ENCODE peak calls at places on chromosomes 7 and 10, in nine cellular contexts. D is mammary epithelial cell, R is cardiac muscle cell, S is SK-N-SH, B is AG04449, A is fibroblast of lung, G is spleen, C is GM06990, X is BJ. P is an unnamed sample.
A peak's percentile ranks its signal among the peaks of the same experiment; 100 is the strongest.

GRCh38 chr10:62501547-62501946 is 127.4 kb downstream of the ZNF365 start:
- DNase-seq in G (no peak), S (no peak), R (no peak), A (peak; percentile 37), C (no peak), D (peak; percentile 80), B (no peak), X (no peak), P (no peak)

GRCh38 chr10:46531737-46532136 is 24.7 kb downstream of the GPRIN2 start:
- DNase-seq in A (no peak), G (no peak), S (no peak), B (no peak), D (no peak), C (no peak), X (no peak), R (no peak), P (no peak)

GRCh38 chr10:49746626-49747302 is 15.4 kb downstream of the OGDHL start:
- DNase-seq in X (no peak), C (no peak), A (no peak), B (no peak), S (no peak), D (no peak), G (peak; percentile 67), R (no peak), P (no peak)

GRCh38 chr7:95180-95862 is 97.0 kb upstream of the FAM20C start:
- DNase-seq in X (no peak), A (no peak), R (no peak), S (no peak), G (no peak), D (peak; percentile 74), C (no peak), B (no peak), P (no peak)

GRCh38 chr10:62726142-62726541 is 78.4 kb upstream of the ADO start:
- DNase-seq in G (no peak), C (peak; percentile 36), R (no peak), A (no peak), S (no peak), D (peak; percentile 8), X (no peak), B (no peak), P (peak; percentile 73)

GRCh38 chr10:109866995-109867635 is 56.2 kb downstream of the XPNPEP1 start:
- DNase-seq in A (no peak), B (no peak), X (no peak), S (no peak), R (no peak), D (no peak), G (no peak), C (no peak), P (no peak)

GRCh38 chr10:63887026-63887589 is 365.9 kb downstream of the REEP3 start:
- DNase-seq in R (no peak), G (no peak), B (no peak), A (no peak), D (no peak), S (no peak), X (no peak), C (peak; percentile 3), P (no peak)

GRCh38 chr10:48451969-48452878 is 145.7 kb downstream of the MAPK8 start:
- DNase-seq in R (no peak), A (no peak), S (no peak), D (no peak), X (no peak), C (no peak), G (peak; percentile 35), B (no peak), P (no peak)

GRCh38 chr7:92179393-92179924 is 517 bp upstream of the LRRD1 start:
- DNase-seq in S (no peak), C (peak; percentile 5), A (no peak), X (no peak), B (no peak), G (no peak), R (no peak), D (no peak), P (no peak)

GRCh38 chr10:3330687-3331086 is 158.1 kb upstream of the PITRM1 start:
- DNase-seq in S (no peak), X (no peak), G (peak; percentile 63), R (no peak), C (no peak), A (peak; percentile 79), D (peak; percentile 85), B (no peak), P (no peak)

GRCh38 chr10:5873515-5873995 is 16.1 kb downstream of the ANKRD16 start:
- DNase-seq in A (peak; percentile 65), X (peak; percentile 25), B (no peak), R (peak; percentile 71), D (peak; percentile 57), S (peak; percentile 81), C (peak; percentile 50), G (no peak), P (no peak)

GRCh38 chr10:6920072-6921019 is 340.3 kb upstream of the PRKCQ start:
- DNase-seq in A (peak; percentile 73), C (peak; percentile 52), G (peak; percentile 94), S (peak; percentile 71), X (no peak), R (peak; percentile 83), B (no peak), D (peak; percentile 48), P (no peak)

GRCh38 chr10:128263891-128264688 is 137.9 kb upstream of the MKI67 start:
- DNase-seq in R (peak; percentile 84), X (no peak), S (peak; percentile 68), B (no peak), G (no peak), D (peak; percentile 16), C (no peak), A (peak; percentile 50), P (no peak)

GRCh38 chr10:30155401-30155800 is 96.0 kb upstream of the JCAD start:
- DNase-seq in A (no peak), X (no peak), D (no peak), B (no peak), C (peak; percentile 10), G (no peak), R (no peak), S (no peak), P (no peak)

GRCh38 chr7:70267381-70267780 is 669.1 kb downstream of the AUTS2 start:
- DNase-seq in X (no peak), B (no peak), A (no peak), C (no peak), R (peak; percentile 43), D (no peak), G (no peak), S (peak; percentile 12), P (no peak)

GRCh38 chr7:152354061-152354460 is 81.7 kb downstream of the KMT2C start:
- DNase-seq in A (no peak), C (no peak), S (no peak), X (no peak), B (no peak), R (no peak), G (no peak), D (no peak), P (no peak)

GRCh38 chr10:132165416-132165980 is 21.2 kb upstream of the DPYSL4 start:
- DNase-seq in D (no peak), C (no peak), G (peak; percentile 61), X (no peak), S (no peak), B (no peak), R (no peak), A (no peak), P (no peak)

GRCh38 chr10:49284356-49284755 is 14.6 kb upstream of the C10orf71 start:
- DNase-seq in B (no peak), S (no peak), X (no peak), C (no peak), A (no peak), R (no peak), G (no peak), D (no peak), P (no peak)

GRCh38 chr10:11824376-11824775 is 1.2 kb downstream of the PROSER2 start:
- DNase-seq in X (no peak), G (no peak), B (no peak), A (peak; percentile 22), D (peak; percentile 23), S (no peak), C (no peak), R (no peak), P (no peak)

GRCh38 chr10:11822031-11822756 is 962 bp upstream of the PROSER2 start:
- DNase-seq in R (no peak), G (no peak), A (no peak), X (no peak), S (no peak), B (no peak), C (no peak), D (peak; percentile 21), P (no peak)

GRCh38 chr10:11823989-11824346 is 812 bp downstream of the PROSER2 start:
- DNase-seq in R (no peak), X (no peak), A (peak; percentile 18), C (no peak), S (no peak), G (no peak), D (peak; percentile 12), B (no peak), P (no peak)

GRCh38 chr10:11822809-11823121 is 391 bp upstream of the PROSER2 start:
- DNase-seq in S (no peak), C (no peak), A (no peak), B (no peak), X (no peak), G (no peak), D (no peak), R (no peak), P (no peak)

GRCh38 chr10:11823122-11823988 is at the start of gene PROSER2:
- DNase-seq in A (peak; percentile 55), B (no peak), G (peak; percentile 79), S (peak; percentile 82), R (peak; percentile 78), D (peak; percentile 66), C (peak; percentile 73), X (no peak), P (no peak)
- TF ChIP-seq CTCF in A (no peak), B (no peak), G (no peak), S (no peak), R (peak; percentile 3), D (no peak), C (no peak), X (no peak), P (no peak)

GRCh38 chr7:122013070-122013469 is 131.0 kb downstream of the AASS start:
- DNase-seq in C (no peak), A (peak; percentile 1), D (peak; percentile 19), G (no peak), S (no peak), R (no peak), B (no peak), X (no peak), P (no peak)
- H3K4me3 ChIP-seq in C (no peak overlapping the region), A (no peak overlapping the region), D (no peak overlapping the region), G (no peak overlapping the region), S (no peak overlapping the region), R (no peak overlapping the region), B (no peak overlapping the region), X (no peak overlapping the region), P (no peak overlapping the region)

DNA sequence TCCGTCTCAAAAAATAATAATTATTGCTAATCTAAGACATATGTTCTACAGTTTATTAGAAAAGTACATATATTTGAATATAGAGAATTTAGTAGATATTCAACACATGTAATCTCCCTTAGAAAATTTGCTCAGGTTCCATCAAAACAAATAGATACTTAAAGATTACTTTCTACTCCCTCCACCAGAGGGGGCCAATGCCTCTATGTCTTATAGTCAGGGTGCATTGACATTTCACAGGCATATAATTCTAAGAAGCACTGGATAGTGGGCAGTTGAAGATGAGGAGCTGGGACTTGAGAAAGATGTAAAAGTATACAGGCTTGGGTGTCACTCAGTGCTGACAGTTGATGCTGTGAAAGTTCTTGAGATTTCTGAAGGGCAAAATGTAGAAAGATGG is 301.6 kb upstream of the HPS1 start:
- DNase-seq in S (peak; percentile 24), R (peak; percentile 64), X (no peak), G (no peak), C (no peak), B (no peak), A (peak; percentile 58), D (peak; percentile 23), P (peak; percentile 3)
- TF ChIP-seq CTCF in S (peak; percentile 22), R (peak; percentile 32), X (peak; percentile 55), G (no peak), C (peak; percentile 47), B (peak; percentile 33), A (peak; percentile 62), D (peak; percentile 63), P (peak; percentile 53)

GRCh38 chr10:124388476-124388822 is 30.3 kb downstream of the OAT start:
- DNase-seq in A (no peak), G (no peak), S (no peak), R (no peak), X (no peak), C (no peak), D (no peak), B (no peak), P (no peak)
- H3K4me3 ChIP-seq in A (peak overlapping the region; percentile 58), G (peak overlapping the region; percentile 32), S (peak overlapping the region; percentile 54), R (no peak overlapping the region), X (peak overlapping the region; percentile 28), C (no peak overlapping the region), D (no peak overlapping the region), B (no peak overlapping the region), P (no peak overlapping the region)